ENCODE peak calls at places on chromosomes 3 and 15, in nine cellular contexts. One of them, this sample, is unnamed. For H3K4me1, the result is how much of the 10 kb centered on the place peaks cover.

GRCh38 chr3:32816439-32817194 is 1.2 kb upstream of the TRIM71 start:
- DNase-seq in colonic mucosa: no peak
- DNase-seq in IMR-90: no peak
- DNase-seq in CD8-positive, alpha-beta T cell: no peak
- DNase-seq in stomach: no peak
- DNase-seq in spleen: peak
- DNase-seq in ovary: no peak
- DNase-seq in right cardiac atrium: no peak
- DNase-seq in MM.1S: no peak
- DNase-seq in this sample: no peak

GRCh38 chr3:71681224-71681668 is 44.0 kb downstream of the EIF4E3 start:
- DNase-seq in ovary: peak
- DNase-seq in colonic mucosa: peak
- DNase-seq in right cardiac atrium: peak
- DNase-seq in IMR-90: peak
- DNase-seq in stomach: peak
- DNase-seq in CD8-positive, alpha-beta T cell: peak
- DNase-seq in spleen: no peak
- DNase-seq in MM.1S: no peak
- DNase-seq in this sample: peak

GRCh38 chr15:40498891-40499290 is 28.1 kb downstream of the CHST14 start:
- DNase-seq in MM.1S: no peak
- DNase-seq in colonic mucosa: no peak
- DNase-seq in CD8-positive, alpha-beta T cell: no peak
- DNase-seq in ovary: no peak
- DNase-seq in spleen: no peak
- DNase-seq in right cardiac atrium: no peak
- DNase-seq in IMR-90: no peak
- DNase-seq in stomach: no peak
- DNase-seq in this sample: no peak

GRCh38 chr3:188001052-188001567 is 152.8 kb upstream of the LPP start:
- DNase-seq in right cardiac atrium: no peak
- DNase-seq in IMR-90: no peak
- DNase-seq in MM.1S: no peak
- DNase-seq in CD8-positive, alpha-beta T cell: no peak
- DNase-seq in colonic mucosa: no peak
- DNase-seq in spleen: no peak
- DNase-seq in ovary: no peak
- DNase-seq in stomach: no peak
- DNase-seq in this sample: no peak

GRCh38 chr15:64224508-64224907 is 61.7 kb upstream of the PPIB start:
- DNase-seq in stomach: no peak
- DNase-seq in colonic mucosa: peak
- DNase-seq in spleen: no peak
- DNase-seq in CD8-positive, alpha-beta T cell: no peak
- DNase-seq in MM.1S: no peak
- DNase-seq in right cardiac atrium: no peak
- DNase-seq in ovary: peak
- DNase-seq in IMR-90: peak
- DNase-seq in this sample: no peak

GRCh38 chr3:52502808-52503350 is 7.7 kb downstream of the STAB1 start:
- DNase-seq in IMR-90: no peak
- DNase-seq in ovary: no peak
- DNase-seq in spleen: no peak
- DNase-seq in CD8-positive, alpha-beta T cell: no peak
- DNase-seq in MM.1S: no peak
- DNase-seq in colonic mucosa: no peak
- DNase-seq in right cardiac atrium: no peak
- DNase-seq in stomach: no peak
- DNase-seq in this sample: no peak

GRCh38 chr3:39433642-39434041 is 27.1 kb downstream of the RPSA start:
- DNase-seq in stomach: no peak
- DNase-seq in right cardiac atrium: no peak
- DNase-seq in CD8-positive, alpha-beta T cell: no peak
- DNase-seq in spleen: no peak
- DNase-seq in IMR-90: peak
- DNase-seq in colonic mucosa: no peak
- DNase-seq in MM.1S: no peak
- DNase-seq in ovary: no peak
- DNase-seq in this sample: no peak

GRCh38 chr3:66989860-66990696 is 8.0 kb upstream of the KBTBD8 start:
- DNase-seq in ovary: no peak
- DNase-seq in IMR-90: no peak
- DNase-seq in CD8-positive, alpha-beta T cell: no peak
- DNase-seq in spleen: no peak
- DNase-seq in colonic mucosa: no peak
- DNase-seq in stomach: no peak
- DNase-seq in right cardiac atrium: no peak
- DNase-seq in MM.1S: peak
- DNase-seq in this sample: no peak

GRCh38 chr3:39064646-39065045 is 12.8 kb downstream of the WDR48 start:
- DNase-seq in stomach: no peak
- DNase-seq in MM.1S: no peak
- DNase-seq in right cardiac atrium: no peak
- DNase-seq in IMR-90: peak
- DNase-seq in colonic mucosa: no peak
- DNase-seq in ovary: no peak
- DNase-seq in spleen: no peak
- DNase-seq in CD8-positive, alpha-beta T cell: no peak
- DNase-seq in this sample: no peak

GRCh38 chr3:156726456-156726855 is 52.1 kb downstream of the TIPARP start:
- DNase-seq in colonic mucosa: no peak
- DNase-seq in right cardiac atrium: no peak
- DNase-seq in MM.1S: no peak
- DNase-seq in CD8-positive, alpha-beta T cell: no peak
- DNase-seq in spleen: no peak
- DNase-seq in stomach: no peak
- DNase-seq in IMR-90: no peak
- DNase-seq in ovary: no peak
- DNase-seq in this sample: no peak

GRCh38 chr3:98778383-98778782 is 15.2 kb downstream of the ST3GAL6 start:
- DNase-seq in colonic mucosa: no peak
- DNase-seq in MM.1S: no peak
- DNase-seq in stomach: no peak
- DNase-seq in CD8-positive, alpha-beta T cell: no peak
- DNase-seq in IMR-90: peak
- DNase-seq in spleen: no peak
- DNase-seq in ovary: no peak
- DNase-seq in right cardiac atrium: no peak
- DNase-seq in this sample: no peak

GRCh38 chr15:87672309-87672897 is 584.1 kb downstream of the NTRK3 start:
- DNase-seq in stomach: no peak
- DNase-seq in spleen: no peak
- DNase-seq in colonic mucosa: no peak
- DNase-seq in right cardiac atrium: peak
- DNase-seq in CD8-positive, alpha-beta T cell: no peak
- DNase-seq in MM.1S: no peak
- DNase-seq in IMR-90: peak
- DNase-seq in ovary: no peak
- DNase-seq in this sample: no peak

GRCh38 chr3:138426211-138426610 is 8.2 kb upstream of the ESYT3 start:
- DNase-seq in ovary: no peak
- DNase-seq in colonic mucosa: no peak
- DNase-seq in CD8-positive, alpha-beta T cell: no peak
- DNase-seq in IMR-90: peak
- DNase-seq in MM.1S: no peak
- DNase-seq in spleen: no peak
- DNase-seq in stomach: no peak
- DNase-seq in right cardiac atrium: no peak
- DNase-seq in this sample: no peak

GRCh38 chr3:128364808-128365360 is 101.8 kb downstream of the DNAJB8 start:
- DNase-seq in colonic mucosa: no peak
- DNase-seq in CD8-positive, alpha-beta T cell: no peak
- DNase-seq in ovary: no peak
- DNase-seq in MM.1S: no peak
- DNase-seq in right cardiac atrium: no peak
- DNase-seq in spleen: peak
- DNase-seq in stomach: no peak
- DNase-seq in IMR-90: no peak
- DNase-seq in this sample: no peak

GRCh38 chr3:128366136-128366535 is 100.6 kb downstream of the DNAJB8 start:
- DNase-seq in right cardiac atrium: peak
- DNase-seq in CD8-positive, alpha-beta T cell: no peak
- DNase-seq in colonic mucosa: no peak
- DNase-seq in stomach: no peak
- DNase-seq in MM.1S: no peak
- DNase-seq in ovary: no peak
- DNase-seq in IMR-90: no peak
- DNase-seq in spleen: peak
- DNase-seq in this sample: no peak

GRCh38 chr3:128367726-128368125 is 99.0 kb downstream of the DNAJB8 start:
- DNase-seq in IMR-90: peak
- DNase-seq in CD8-positive, alpha-beta T cell: no peak
- DNase-seq in stomach: no peak
- DNase-seq in colonic mucosa: no peak
- DNase-seq in MM.1S: no peak
- DNase-seq in right cardiac atrium: no peak
- DNase-seq in spleen: peak
- DNase-seq in ovary: no peak
- DNase-seq in this sample: peak

GRCh38 chr3:128367221-128367620 is 99.5 kb downstream of the DNAJB8 start:
- DNase-seq in right cardiac atrium: no peak
- DNase-seq in stomach: no peak
- DNase-seq in ovary: no peak
- DNase-seq in spleen: peak
- DNase-seq in CD8-positive, alpha-beta T cell: no peak
- DNase-seq in colonic mucosa: no peak
- DNase-seq in IMR-90: no peak
- DNase-seq in MM.1S: no peak
- DNase-seq in this sample: no peak

GRCh38 chr3:128366652-128367051 is 100.0 kb downstream of the DNAJB8 start:
- DNase-seq in CD8-positive, alpha-beta T cell: no peak
- DNase-seq in colonic mucosa: no peak
- DNase-seq in spleen: no peak
- DNase-seq in MM.1S: no peak
- DNase-seq in ovary: no peak
- DNase-seq in IMR-90: no peak
- DNase-seq in right cardiac atrium: no peak
- DNase-seq in stomach: no peak
- DNase-seq in this sample: peak
- H3K27ac ChIP-seq in CD8-positive, alpha-beta T cell: no peak
- H3K27ac ChIP-seq in colonic mucosa: no peak
- H3K27ac ChIP-seq in spleen: no peak
- H3K27ac ChIP-seq in MM.1S: no peak
- H3K27ac ChIP-seq in ovary: no peak
- H3K27ac ChIP-seq in IMR-90: no peak
- H3K27ac ChIP-seq in right cardiac atrium: peak
- H3K27ac ChIP-seq in stomach: no peak
- H3K27ac ChIP-seq in this sample: no peak

DNA sequence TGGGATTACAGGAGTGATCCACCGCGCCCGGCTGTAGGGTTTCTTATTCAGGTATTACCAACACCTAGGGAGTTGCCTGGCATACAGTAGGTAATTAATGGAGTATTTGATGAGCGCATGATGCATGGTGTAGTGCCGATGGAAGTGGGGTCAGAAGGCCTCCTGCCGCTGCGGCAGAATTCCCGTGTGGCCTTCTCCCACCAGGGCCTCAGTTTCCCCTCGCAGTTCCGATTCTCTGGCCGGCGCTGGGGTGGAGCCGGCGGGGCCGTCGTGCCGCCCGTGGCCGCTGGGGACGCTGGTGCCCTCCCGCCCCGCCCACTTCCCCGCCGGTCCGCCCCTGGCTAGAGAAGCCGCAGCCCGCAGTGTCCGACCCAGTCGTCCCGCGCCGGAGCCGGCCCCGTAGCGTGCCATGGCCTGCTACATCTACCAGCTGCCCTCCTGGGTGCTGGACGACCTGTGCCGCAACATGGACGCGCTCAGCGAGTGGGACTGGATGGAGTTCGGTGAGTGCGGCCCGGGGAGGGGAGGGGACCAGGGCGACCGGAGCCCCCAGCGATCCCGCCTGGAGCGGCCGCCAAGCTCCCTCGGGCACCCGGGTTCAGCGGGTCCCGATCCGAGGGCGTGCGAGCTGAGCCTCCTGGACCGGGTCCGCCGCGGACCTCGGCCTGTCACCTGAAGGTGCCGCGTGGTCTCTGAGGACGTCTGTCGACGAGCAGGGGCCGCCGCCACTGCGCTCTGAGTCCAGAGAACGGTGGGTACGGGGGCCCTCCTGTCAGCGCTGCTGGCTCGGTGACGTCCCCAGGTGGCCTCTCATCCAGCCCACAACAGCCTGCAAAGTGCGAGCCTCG is at the start of gene IRAK2:
- DNase-seq in CD8-positive, alpha-beta T cell: peak
- DNase-seq in colonic mucosa: peak
- DNase-seq in ovary: peak
- DNase-seq in right cardiac atrium: peak
- DNase-seq in MM.1S: peak
- DNase-seq in IMR-90: peak
- DNase-seq in spleen: peak
- DNase-seq in stomach: peak
- DNase-seq in this sample: peak
- H3K4me3 ChIP-seq in CD8-positive, alpha-beta T cell: peak
- H3K4me3 ChIP-seq in colonic mucosa: peak
- H3K4me3 ChIP-seq in ovary: peak
- H3K4me3 ChIP-seq in right cardiac atrium: peak
- H3K4me3 ChIP-seq in MM.1S: peak
- H3K4me3 ChIP-seq in IMR-90: peak
- H3K4me3 ChIP-seq in spleen: peak
- H3K4me3 ChIP-seq in stomach: peak
- H3K4me3 ChIP-seq in this sample: peak

DNA sequence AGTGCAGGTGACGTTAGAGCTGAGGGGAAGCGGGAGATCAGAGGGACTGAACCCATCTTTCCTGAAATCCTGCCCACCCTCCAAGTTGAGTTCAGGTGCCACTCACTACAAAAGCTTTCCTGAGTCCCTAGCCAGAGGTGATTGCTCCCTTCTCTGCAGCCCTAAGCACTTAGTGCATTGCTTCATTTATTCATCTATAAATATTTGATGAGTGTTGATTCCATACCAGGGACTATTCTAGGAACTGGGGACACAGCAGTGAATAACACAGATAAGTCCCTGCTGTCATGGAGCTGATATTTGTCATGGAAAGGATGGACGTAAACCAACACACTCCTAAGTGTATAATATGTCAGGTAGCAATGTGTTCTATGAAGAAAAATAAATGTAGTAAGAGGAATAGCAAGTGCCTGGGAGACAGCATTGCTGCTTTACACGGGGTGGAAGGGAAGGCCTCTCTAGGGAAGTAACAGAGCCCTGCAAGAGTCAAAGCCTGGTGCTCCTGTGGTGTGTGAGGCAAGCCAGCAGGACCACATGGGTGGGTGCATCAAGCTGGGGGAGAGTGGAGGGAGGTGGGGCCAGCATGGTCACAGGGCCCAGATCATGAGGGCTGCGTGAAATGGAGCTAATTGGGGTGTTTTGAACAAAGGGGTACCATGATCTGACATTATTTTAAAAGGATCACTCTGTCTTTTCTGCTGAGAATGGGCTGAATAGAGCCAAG is 18.7 kb downstream of the ALPK3 start:
- DNase-seq in spleen: no peak
- DNase-seq in colonic mucosa: no peak
- DNase-seq in MM.1S: no peak
- DNase-seq in IMR-90: no peak
- DNase-seq in stomach: no peak
- DNase-seq in ovary: no peak
- DNase-seq in CD8-positive, alpha-beta T cell: no peak
- DNase-seq in right cardiac atrium: no peak
- DNase-seq in this sample: no peak
- H3K4me1 ChIP-seq in spleen: under half
- H3K4me1 ChIP-seq in colonic mucosa: under half
- H3K4me1 ChIP-seq in MM.1S: under half
- H3K4me1 ChIP-seq in IMR-90: under half
- H3K4me1 ChIP-seq in stomach: under half
- H3K4me1 ChIP-seq in ovary: under half
- H3K4me1 ChIP-seq in CD8-positive, alpha-beta T cell: under half
- H3K4me1 ChIP-seq in right cardiac atrium: under half
- H3K4me1 ChIP-seq in this sample: under half

GRCh38 chr15:80776420-80777045 is 2.6 kb upstream of the CEMIP start:
- DNase-seq in right cardiac atrium: peak
- DNase-seq in MM.1S: peak
- DNase-seq in colonic mucosa: peak
- DNase-seq in spleen: peak
- DNase-seq in CD8-positive, alpha-beta T cell: peak
- DNase-seq in IMR-90: peak
- DNase-seq in ovary: peak
- DNase-seq in stomach: peak
- DNase-seq in this sample: peak
- H3K27ac ChIP-seq in right cardiac atrium: peak
- H3K27ac ChIP-seq in MM.1S: no peak
- H3K27ac ChIP-seq in colonic mucosa: peak
- H3K27ac ChIP-seq in spleen: peak
- H3K27ac ChIP-seq in CD8-positive, alpha-beta T cell: no peak
- H3K27ac ChIP-seq in IMR-90: peak
- H3K27ac ChIP-seq in ovary: no peak
- H3K27ac ChIP-seq in stomach: no peak
- H3K27ac ChIP-seq in this sample: no peak

This sample was measured in pancreas.